ENCODE peak calls at places on chromosomes 11 and 22, in four cellular contexts. F is activated T-cell treated with anti-CD3 and anti-CD28 coated beads for 48 hours, U is left colon, R is sciatic nerve. L is an unnamed sample.

GRCh38 chr11:123575441-123575840 is 79.0 kb downstream of the SCN3B start:
- DNase-seq in F (no peak), U (no peak), R (no peak), L (no peak)

GRCh38 chr11:33829430-33830141 is 55.3 kb upstream of the FBXO3 start:
- DNase-seq in F (peak), U (peak), R (peak), L (no peak)

GRCh38 chr11:125110506-125110905 is 920 bp downstream of the TMEM218 start:
- DNase-seq in F (no peak), U (no peak), R (no peak), L (no peak)

GRCh38 chr11:115503083-115503885 is 931 bp downstream of the CADM1 start:
- DNase-seq in F (peak), U (peak), R (peak), L (peak)

GRCh38 chr11:66951927-66952337 is 6.3 kb downstream of the PC start:
- DNase-seq in F (no peak), U (peak), R (no peak), L (peak)

GRCh38 chr11:17864478-17864941 is 129.9 kb downstream of the KCNC1 start:
- DNase-seq in F (no peak), U (peak), R (no peak), L (peak)

GRCh38 chr11:45649544-45650165 is 15.8 kb downstream of the CHST1 start:
- DNase-seq in F (no peak), U (no peak), R (no peak), L (no peak)

GRCh38 chr22:44870021-44870420 is 117.6 kb downstream of the ARHGAP8 start:
- DNase-seq in F (no peak), U (no peak), R (no peak), L (no peak)

GRCh38 chr22:44582016-44582415 is 84.0 kb upstream of the RTL6 start:
- DNase-seq in F (no peak), U (no peak), R (peak), L (peak)

GRCh38 chr11:11148104-11148509 is 204.9 kb downstream of the CSNK2A3 start:
- DNase-seq in F (no peak), U (peak), R (peak), L (peak)

GRCh38 chr11:27770576-27770975 is 70.3 kb upstream of the BDNF start:
- DNase-seq in F (no peak), U (no peak), R (no peak), L (no peak)

GRCh38 chr11:55942785-55943392 is 6.7 kb upstream of the OR5I1 start:
- DNase-seq in F (no peak), U (no peak), R (no peak), L (no peak)

GRCh38 chr11:44279483-44279882 is 30.5 kb downstream of the ALX4 start:
- DNase-seq in F (no peak), U (no peak), R (no peak), L (no peak)

GRCh38 chr11:28476053-28476452 is 367.9 kb downstream of the METTL15 start:
- DNase-seq in F (no peak), U (no peak), R (no peak), L (no peak)

L was measured in mucosa of descending colon.